ENCODE peak calls at places on chromosomes 4 and X, in eight cellular contexts. Q is CD4-positive, alpha-beta T cell; O is mammary epithelial cell; L is IMR-90; F is lung; A is heart right ventricle; U is neuronal stem cell; C is right lobe of liver. X is an unnamed sample.
A peak's percentile ranks its signal among the peaks of the same experiment; 100 is the strongest.

GRCh38 chr4:7513731-7514130 is 79.0 kb upstream of the PSAPL1 start:
- DNase-seq in L (peak; percentile 39), O (no peak), A (no peak), Q (no peak), F (no peak), U (no peak), C (no peak), X (no peak)

GRCh38 chr4:89161841-89162240 is 50.5 kb downstream of the TIGD2 start:
- DNase-seq in F (no peak), A (no peak), O (no peak), L (peak; percentile 6), C (no peak), Q (no peak), U (no peak), X (no peak)

GRCh38 chr4:2436301-2436700 is 17.5 kb downstream of the CFAP99 start:
- DNase-seq in Q (no peak), F (no peak), A (no peak), U (no peak), L (no peak), O (peak; percentile 11), C (no peak), X (no peak)

GRCh38 chrX:129939986-129940385 is 34.0 kb downstream of the UTP14A start:
- DNase-seq in O (no peak), U (no peak), Q (no peak), L (no peak), C (no peak), F (no peak), A (peak; percentile 26), X (no peak)

GRCh38 chr4:114041117-114041475 is 61.6 kb upstream of the ARSJ start:
- DNase-seq in O (peak; percentile 68), Q (no peak), F (no peak), L (peak; percentile 57), U (no peak), C (no peak), A (no peak), X (no peak)

GRCh38 chr4:153611679-153612078 is 72.4 kb upstream of the TLR2 start:
- DNase-seq in O (peak; percentile 3), U (no peak), Q (no peak), L (peak; percentile 68), A (no peak), F (no peak), C (no peak), X (no peak)

GRCh38 chrX:137549846-137550534 is 15.9 kb upstream of the ZIC3 start:
- DNase-seq in O (no peak), Q (no peak), U (no peak), C (no peak), A (no peak), F (no peak), L (no peak), X (no peak)

GRCh38 chr4:111136438-111136837 is 513.6 kb upstream of the PITX2 start:
- DNase-seq in U (no peak), O (no peak), F (no peak), A (no peak), Q (no peak), L (peak; percentile 59), C (no peak), X (no peak)

GRCh38 chr4:88817740-88818139 is 120.1 kb upstream of the NAP1L5 start:
- DNase-seq in F (no peak), Q (no peak), O (no peak), L (no peak), A (no peak), C (no peak), U (no peak), X (no peak)

GRCh38 chrX:7132335-7133035 is 15.0 kb upstream of the STS start:
- DNase-seq in Q (no peak), O (peak; percentile 92), A (peak; percentile 17), L (peak; percentile 73), C (peak; percentile 48), F (peak; percentile 89), U (no peak), X (peak; percentile 59)

GRCh38 chr4:121789960-121790829 is 10.9 kb upstream of the EXOSC9 start:
- DNase-seq in O (peak; percentile 58), C (no peak), A (no peak), L (peak; percentile 86), U (no peak), Q (no peak), F (no peak), X (no peak)

GRCh38 chr4:128819082-128819742 is 9.7 kb downstream of the JADE1 start:
- DNase-seq in A (no peak), O (no peak), Q (no peak), U (no peak), C (no peak), F (no peak), L (peak; percentile 33), X (no peak)

GRCh38 chr4:71367546-71367945 is 28.7 kb downstream of the SLC4A4 start:
- DNase-seq in C (no peak), U (no peak), Q (no peak), F (no peak), L (no peak), O (no peak), A (no peak), X (no peak)

GRCh38 chrX:131802836-131803626 is 220.1 kb upstream of the STK26 start:
- DNase-seq in L (peak; percentile 52), C (peak; percentile 50), O (peak; percentile 55), F (peak; percentile 78), A (peak; percentile 17), Q (no peak), U (no peak), X (peak; percentile 80)

GRCh38 chrX:24242649-24243556 is 71.0 kb downstream of the SUPT20HL2 start:
- DNase-seq in Q (no peak), A (peak; percentile 61), O (no peak), F (no peak), U (no peak), C (peak; percentile 21), L (peak; percentile 63), X (peak; percentile 37)

GRCh38 chrX:22424919-22425318 is 152.2 kb downstream of the CBLL2 start:
- DNase-seq in Q (no peak), L (no peak), O (peak; percentile 50), U (no peak), A (no peak), F (no peak), C (no peak), X (no peak)

GRCh38 chrX:153917814-153918213 is 8.2 kb downstream of the ARHGAP4 start:
- DNase-seq in F (no peak), L (no peak), O (peak; percentile 55), U (no peak), C (no peak), A (no peak), Q (no peak), X (peak; percentile 48)

GRCh38 chr4:55382515-55383003 is 13.2 kb upstream of the TMEM165 start:
- DNase-seq in C (no peak), F (no peak), Q (no peak), U (no peak), L (no peak), O (no peak), A (no peak), X (no peak)
- H3K27ac ChIP-seq in C (no peak overlapping the region), F (no peak overlapping the region), Q (no peak overlapping the region), U (no peak overlapping the region), L (no peak overlapping the region), O (no peak overlapping the region), A (no peak overlapping the region), X (no peak overlapping the region)

DNA sequence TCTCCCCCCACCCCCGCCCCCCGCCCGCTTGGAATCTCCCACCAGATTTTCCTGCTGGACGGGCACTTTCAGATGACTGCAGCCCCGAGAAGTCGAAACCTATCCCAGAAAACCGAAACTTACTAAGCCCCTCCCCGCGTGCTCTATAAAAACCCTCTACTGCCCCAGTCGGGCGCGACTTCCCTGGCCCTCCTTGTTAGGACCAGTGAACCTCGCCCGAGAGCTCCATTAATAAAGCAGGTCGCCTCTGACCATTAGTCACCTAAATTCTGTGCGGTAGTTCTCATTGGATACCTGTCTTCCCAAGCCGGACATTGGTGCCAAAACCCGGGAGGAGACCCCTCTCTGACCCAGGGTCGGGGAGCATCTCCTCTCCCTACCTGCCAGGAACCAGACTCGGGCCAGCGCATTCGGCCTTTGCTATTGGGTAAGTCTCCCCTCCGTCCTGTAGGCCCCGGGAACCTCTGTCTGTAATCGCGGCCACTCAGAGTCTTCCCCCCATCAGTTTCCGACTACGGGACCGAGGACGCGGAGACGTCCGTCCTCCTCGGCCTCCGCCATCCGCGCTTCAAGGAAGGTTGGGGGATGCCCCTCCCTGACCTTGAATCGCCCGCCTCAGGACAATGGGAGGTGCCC is 958.0 kb downstream of the RPA4 start:
- DNase-seq in A (no peak), Q (no peak), U (no peak), C (no peak), F (no peak), L (no peak), O (no peak), X (no peak)
- H3K9me3 ChIP-seq in A (no peaks in the 10 kb centered on the region), Q (peaks cover under 1% of the 10 kb centered on the region), U (peaks cover 42% of the 10 kb centered on the region), C (no peaks in the 10 kb centered on the region), F (peaks cover 15% of the 10 kb centered on the region), L (peaks cover 34% of the 10 kb centered on the region), O (peaks cover 32% of the 10 kb centered on the region), X (no peaks in the 10 kb centered on the region)

GRCh38 chr4:57114973-57115372 is 4.8 kb upstream of the IGFBP7 start:
- DNase-seq in L (peak; percentile 75), U (no peak), Q (no peak), O (no peak), A (no peak), C (no peak), F (no peak), X (no peak)

GRCh38 chr4:57122959-57123358 is 12.8 kb upstream of the IGFBP7 start:
- DNase-seq in L (no peak), U (no peak), F (no peak), O (no peak), C (no peak), A (no peak), Q (no peak), X (no peak)

GRCh38 chr4:57124145-57124544 is 14.0 kb upstream of the IGFBP7 start:
- DNase-seq in U (no peak), L (no peak), C (no peak), Q (no peak), A (no peak), F (no peak), O (no peak), X (no peak)

GRCh38 chr4:57116245-57116644 is 6.1 kb upstream of the IGFBP7 start:
- DNase-seq in Q (no peak), O (no peak), L (no peak), C (no peak), A (no peak), U (no peak), F (no peak), X (no peak)

DNA sequence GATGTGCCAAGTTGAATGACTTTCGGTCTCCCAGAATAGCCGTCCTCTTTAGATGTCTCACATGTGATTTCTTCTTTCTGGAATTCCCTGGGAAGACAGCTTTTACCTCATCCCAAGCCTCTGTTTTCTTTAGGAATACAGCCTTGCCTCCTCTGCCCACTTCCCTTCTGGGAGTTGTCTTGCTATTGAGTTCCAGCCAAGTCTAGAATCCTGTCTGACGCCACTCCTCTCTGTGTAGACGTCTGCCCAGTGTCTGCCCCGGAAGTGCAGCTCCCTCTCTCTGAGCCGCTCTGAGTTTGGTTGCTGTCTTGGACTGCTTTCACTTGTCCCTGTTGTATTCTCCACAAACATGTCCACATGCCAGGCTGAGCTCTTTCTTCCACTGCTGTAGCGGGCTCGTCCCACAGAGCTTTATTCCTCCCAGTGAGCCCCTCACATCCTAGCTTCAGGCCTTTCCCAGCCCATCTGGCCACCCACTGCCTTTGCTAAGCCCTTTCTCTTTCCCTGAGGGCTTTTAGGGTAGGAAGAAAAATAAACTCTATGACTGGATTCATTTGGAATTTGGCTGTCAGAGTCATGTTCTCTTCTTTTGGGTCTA is 9.0 kb upstream of the IGFBP7 start:
- DNase-seq in C (no peak), A (peak; percentile 74), Q (no peak), F (no peak), O (peak; percentile 83), L (peak; percentile 96), U (no peak), X (no peak)
- H3K27ac ChIP-seq in C (peak overlapping the region; percentile 21), A (peak overlapping the region; percentile 84), Q (no peak overlapping the region), F (peak overlapping the region; percentile 84), O (peak overlapping the region; percentile 64), L (peak overlapping the region; percentile 78), U (no peak overlapping the region), X (peak overlapping the region; percentile 79)

GRCh38 chrX:19512961-19513360 is 2.3 kb downstream of the MAP3K15 start:
- DNase-seq in O (no peak), Q (no peak), A (no peak), L (no peak), F (no peak), U (no peak), C (no peak), X (no peak)
- H3K9me3 ChIP-seq in O (peaks cover 6% of the 10 kb centered on the region), Q (no peaks in the 10 kb centered on the region), A (no peaks in the 10 kb centered on the region), L (peaks cover 2% of the 10 kb centered on the region), F (peaks cover 6% of the 10 kb centered on the region), U (no peaks in the 10 kb centered on the region), C (no peaks in the 10 kb centered on the region), X (peaks cover 15% of the 10 kb centered on the region)